ENCODE peak calls at places on chromosome 1, in seven cellular contexts. I, C, V, T, D, E and U are unnamed samples.

GRCh38 chr1:12083766-12084165 is 20.7 kb downstream of the TNFRSF8 start:
- DNase-seq in I (no peak), C (peak), V (peak), T (no peak), D (no peak), E (no peak), U (no peak)

GRCh38 chr1:43639990-43640794 is 9.8 kb upstream of the KDM4A start:
- DNase-seq in I (peak), C (no peak), V (no peak), T (no peak), D (no peak), E (no peak), U (no peak)

GRCh38 chr1:31376374-31377134 is 3.7 kb upstream of the FABP3 start:
- DNase-seq in I (peak), C (peak), V (peak), T (no peak), D (no peak), E (no peak), U (peak)

GRCh38 chr1:236753554-236753953 is 41.5 kb upstream of the MTR start:
- DNase-seq in I (peak), C (peak), V (peak), T (no peak), D (no peak), E (no peak), U (peak)

GRCh38 chr1:209728466-209728865 is 23.8 kb downstream of the HSD11B1 start:
- DNase-seq in I (no peak), C (no peak), V (no peak), T (no peak), D (no peak), E (no peak), U (no peak)

GRCh38 chr1:158283965-158284364 is 5.8 kb upstream of the CD1C start:
- DNase-seq in I (no peak), C (peak), V (no peak), T (no peak), D (no peak), E (no peak), U (no peak)

GRCh38 chr1:213829806-213830205 is 158.0 kb upstream of the PROX1 start:
- DNase-seq in I (peak), C (no peak), V (no peak), T (no peak), D (no peak), E (peak), U (no peak)

GRCh38 chr1:29327223-29327935 is 91.1 kb downstream of the PTPRU start:
- DNase-seq in I (no peak), C (no peak), V (no peak), T (no peak), D (no peak), E (no peak), U (no peak)

GRCh38 chr1:215830221-215830620 is 263.1 kb downstream of the KCTD3 start:
- DNase-seq in I (no peak), C (no peak), V (no peak), T (no peak), D (no peak), E (no peak), U (no peak)

GRCh38 chr1:26771643-26772321 is 16.0 kb upstream of the PIGV start:
- DNase-seq in I (no peak), C (peak), V (peak), T (no peak), D (no peak), E (no peak), U (no peak)

GRCh38 chr1:60903591-60903990 is 178.8 kb upstream of the NFIA start:
- DNase-seq in I (no peak), C (no peak), V (no peak), T (peak), D (no peak), E (no peak), U (no peak)

GRCh38 chr1:21317035-21317689 is 26.9 kb upstream of the ECE1 start:
- DNase-seq in I (no peak), C (no peak), V (peak), T (peak), D (no peak), E (no peak), U (no peak)